ENCODE peak calls at places on chromosomes 13 and 19, in eight cellular contexts. One of them, this sample, is unnamed.
A peak's percentile ranks its signal among the peaks of the same experiment; 100 is the strongest.

GRCh38 chr19:51097166-51097736 is 11.0 kb downstream of the CTU1 start:
- DNase-seq in cardiac muscle cell: peak; percentile 79
- DNase-seq in mesothelial cell of epicardium: peak; percentile 75
- DNase-seq in type B pancreatic cell: no peak
- DNase-seq in breast epithelium: peak; percentile 57
- DNase-seq in neural crest cell: peak; percentile 60
- DNase-seq in ovary: peak; percentile 67
- DNase-seq in WTC11: peak; percentile 83
- DNase-seq in this sample: peak; percentile 67

GRCh38 chr19:31231181-31231580 is 118.1 kb downstream of the TSHZ3 start:
- DNase-seq in breast epithelium: no peak
- DNase-seq in cardiac muscle cell: no peak
- DNase-seq in WTC11: no peak
- DNase-seq in neural crest cell: no peak
- DNase-seq in ovary: no peak
- DNase-seq in type B pancreatic cell: no peak
- DNase-seq in mesothelial cell of epicardium: no peak
- DNase-seq in this sample: no peak

GRCh38 chr13:103731959-103732358 is 665.7 kb upstream of the SLC10A2 start:
- DNase-seq in neural crest cell: no peak
- DNase-seq in WTC11: no peak
- DNase-seq in cardiac muscle cell: no peak
- DNase-seq in ovary: no peak
- DNase-seq in breast epithelium: no peak
- DNase-seq in type B pancreatic cell: no peak
- DNase-seq in mesothelial cell of epicardium: no peak
- DNase-seq in this sample: no peak

GRCh38 chr13:91078093-91078679 is 269.3 kb upstream of the MIR17HG start:
- DNase-seq in neural crest cell: no peak
- DNase-seq in WTC11: no peak
- DNase-seq in type B pancreatic cell: no peak
- DNase-seq in breast epithelium: no peak
- DNase-seq in cardiac muscle cell: peak; percentile 44
- DNase-seq in mesothelial cell of epicardium: no peak
- DNase-seq in ovary: no peak
- DNase-seq in this sample: no peak

GRCh38 chr13:113532156-113532806 is 41.8 kb upstream of the DCUN1D2 start:
- DNase-seq in ovary: no peak
- DNase-seq in breast epithelium: no peak
- DNase-seq in mesothelial cell of epicardium: no peak
- DNase-seq in type B pancreatic cell: no peak
- DNase-seq in neural crest cell: no peak
- DNase-seq in cardiac muscle cell: peak; percentile 38
- DNase-seq in WTC11: peak; percentile 70
- DNase-seq in this sample: no peak

GRCh38 chr13:29961036-29961685 is 110.7 kb upstream of the UBL3 start:
- DNase-seq in breast epithelium: no peak
- DNase-seq in WTC11: no peak
- DNase-seq in ovary: no peak
- DNase-seq in mesothelial cell of epicardium: no peak
- DNase-seq in type B pancreatic cell: no peak
- DNase-seq in neural crest cell: peak; percentile 10
- DNase-seq in cardiac muscle cell: no peak
- DNase-seq in this sample: no peak

GRCh38 chr19:5867201-5868136 is 2.9 kb downstream of the FUT5 start:
- DNase-seq in type B pancreatic cell: no peak
- DNase-seq in WTC11: no peak
- DNase-seq in neural crest cell: no peak
- DNase-seq in breast epithelium: no peak
- DNase-seq in ovary: no peak
- DNase-seq in cardiac muscle cell: no peak
- DNase-seq in mesothelial cell of epicardium: no peak
- DNase-seq in this sample: no peak

GRCh38 chr13:93227906-93228801 is 1.5 kb downstream of the GPC6 start:
- DNase-seq in WTC11: peak; percentile 79
- DNase-seq in type B pancreatic cell: peak; percentile 80
- DNase-seq in neural crest cell: peak; percentile 67
- DNase-seq in cardiac muscle cell: peak; percentile 92
- DNase-seq in ovary: peak; percentile 79
- DNase-seq in mesothelial cell of epicardium: peak; percentile 49
- DNase-seq in breast epithelium: no peak
- DNase-seq in this sample: no peak

GRCh38 chr13:112690242-112690943 is 555 bp downstream of the ATP11A start:
- DNase-seq in neural crest cell: peak; percentile 41
- DNase-seq in ovary: no peak
- DNase-seq in cardiac muscle cell: peak; percentile 81
- DNase-seq in breast epithelium: no peak
- DNase-seq in mesothelial cell of epicardium: no peak
- DNase-seq in WTC11: peak; percentile 49
- DNase-seq in type B pancreatic cell: no peak
- DNase-seq in this sample: no peak

GRCh38 chr19:39110263-39110967 is 15.2 kb upstream of the PAK4 start:
- DNase-seq in type B pancreatic cell: no peak
- DNase-seq in ovary: peak; percentile 50
- DNase-seq in cardiac muscle cell: peak; percentile 75
- DNase-seq in neural crest cell: peak; percentile 54
- DNase-seq in breast epithelium: peak; percentile 61
- DNase-seq in mesothelial cell of epicardium: no peak
- DNase-seq in WTC11: peak; percentile 75
- DNase-seq in this sample: peak; percentile 66

GRCh38 chr13:31909889-31910551 is 121.6 kb upstream of the FRY start:
- DNase-seq in neural crest cell: peak; percentile 68
- DNase-seq in mesothelial cell of epicardium: peak; percentile 37
- DNase-seq in WTC11: no peak
- DNase-seq in breast epithelium: no peak
- DNase-seq in cardiac muscle cell: peak; percentile 69
- DNase-seq in type B pancreatic cell: no peak
- DNase-seq in ovary: peak; percentile 43
- DNase-seq in this sample: no peak

GRCh38 chr13:67549331-67549730 is 319.2 kb upstream of the PCDH9 start:
- DNase-seq in cardiac muscle cell: no peak
- DNase-seq in breast epithelium: no peak
- DNase-seq in WTC11: no peak
- DNase-seq in mesothelial cell of epicardium: no peak
- DNase-seq in neural crest cell: no peak
- DNase-seq in type B pancreatic cell: no peak
- DNase-seq in ovary: no peak
- DNase-seq in this sample: no peak

GRCh38 chr13:39317284-39317683 is 279.0 kb downstream of the NHLRC3 start:
- DNase-seq in mesothelial cell of epicardium: no peak
- DNase-seq in ovary: peak; percentile 44
- DNase-seq in WTC11: no peak
- DNase-seq in type B pancreatic cell: no peak
- DNase-seq in breast epithelium: no peak
- DNase-seq in neural crest cell: no peak
- DNase-seq in cardiac muscle cell: no peak
- DNase-seq in this sample: no peak

GRCh38 chr19:47023448-47023794 is 3.8 kb downstream of the NPAS1 start:
- DNase-seq in mesothelial cell of epicardium: no peak
- DNase-seq in cardiac muscle cell: no peak
- DNase-seq in breast epithelium: no peak
- DNase-seq in WTC11: no peak
- DNase-seq in ovary: no peak
- DNase-seq in neural crest cell: no peak
- DNase-seq in type B pancreatic cell: no peak
- DNase-seq in this sample: no peak

GRCh38 chr13:35953537-35954206 is 177.5 kb downstream of the DCLK1 start:
- DNase-seq in type B pancreatic cell: no peak
- DNase-seq in ovary: peak; percentile 69
- DNase-seq in neural crest cell: peak; percentile 55
- DNase-seq in cardiac muscle cell: peak; percentile 71
- DNase-seq in breast epithelium: peak; percentile 57
- DNase-seq in WTC11: peak; percentile 53
- DNase-seq in mesothelial cell of epicardium: no peak
- DNase-seq in this sample: no peak

GRCh38 chr19:42028304-42029216 is 34.5 kb upstream of the ATP1A3 start:
- DNase-seq in neural crest cell: peak; percentile 33
- DNase-seq in breast epithelium: no peak
- DNase-seq in cardiac muscle cell: no peak
- DNase-seq in type B pancreatic cell: no peak
- DNase-seq in WTC11: peak; percentile 93
- DNase-seq in ovary: no peak
- DNase-seq in mesothelial cell of epicardium: no peak
- DNase-seq in this sample: no peak

GRCh38 chr19:22623841-22624221 is 10.3 kb upstream of the ZNF492 start:
- DNase-seq in neural crest cell: no peak
- DNase-seq in type B pancreatic cell: no peak
- DNase-seq in ovary: peak; percentile 53
- DNase-seq in mesothelial cell of epicardium: no peak
- DNase-seq in WTC11: no peak
- DNase-seq in breast epithelium: no peak
- DNase-seq in cardiac muscle cell: no peak
- DNase-seq in this sample: no peak

GRCh38 chr19:22625266-22626035 is 8.7 kb upstream of the ZNF492 start:
- DNase-seq in neural crest cell: no peak
- DNase-seq in ovary: no peak
- DNase-seq in type B pancreatic cell: no peak
- DNase-seq in WTC11: no peak
- DNase-seq in breast epithelium: no peak
- DNase-seq in cardiac muscle cell: no peak
- DNase-seq in mesothelial cell of epicardium: no peak
- DNase-seq in this sample: no peak

GRCh38 chr19:22620912-22621311 is 13.2 kb upstream of the ZNF492 start:
- DNase-seq in WTC11: no peak
- DNase-seq in neural crest cell: no peak
- DNase-seq in mesothelial cell of epicardium: no peak
- DNase-seq in ovary: no peak
- DNase-seq in breast epithelium: no peak
- DNase-seq in type B pancreatic cell: no peak
- DNase-seq in cardiac muscle cell: no peak
- DNase-seq in this sample: no peak

GRCh38 chr19:22622020-22622419 is 12.1 kb upstream of the ZNF492 start:
- DNase-seq in mesothelial cell of epicardium: no peak
- DNase-seq in ovary: no peak
- DNase-seq in cardiac muscle cell: no peak
- DNase-seq in type B pancreatic cell: no peak
- DNase-seq in neural crest cell: no peak
- DNase-seq in breast epithelium: no peak
- DNase-seq in WTC11: no peak
- DNase-seq in this sample: no peak

GRCh38 chr19:22622901-22623840 is 11.0 kb upstream of the ZNF492 start:
- DNase-seq in cardiac muscle cell: no peak
- DNase-seq in breast epithelium: peak; percentile 29
- DNase-seq in type B pancreatic cell: no peak
- DNase-seq in ovary: peak; percentile 80
- DNase-seq in neural crest cell: no peak
- DNase-seq in mesothelial cell of epicardium: no peak
- DNase-seq in WTC11: no peak
- DNase-seq in this sample: no peak
- TF ChIP-seq CTCF in cardiac muscle cell: no peak
- TF ChIP-seq CTCF in breast epithelium: no peak
- TF ChIP-seq CTCF in type B pancreatic cell: no peak
- TF ChIP-seq CTCF in ovary: peak; percentile 16
- TF ChIP-seq CTCF in neural crest cell: no peak
- TF ChIP-seq CTCF in mesothelial cell of epicardium: no peak
- TF ChIP-seq CTCF in WTC11: no peak
- TF ChIP-seq CTCF in this sample: no peak

GRCh38 chr19:7522072-7522922 is at the start of gene MCOLN1:
- DNase-seq in breast epithelium: peak; percentile 99
- DNase-seq in neural crest cell: peak; percentile 100
- DNase-seq in cardiac muscle cell: peak; percentile 100
- DNase-seq in WTC11: peak; percentile 100
- DNase-seq in mesothelial cell of epicardium: peak; percentile 100
- DNase-seq in type B pancreatic cell: peak; percentile 100
- DNase-seq in ovary: peak; percentile 100
- DNase-seq in this sample: peak; percentile 100
- TF ChIP-seq CTCF in breast epithelium: no peak
- TF ChIP-seq CTCF in neural crest cell: no peak
- TF ChIP-seq CTCF in cardiac muscle cell: no peak
- TF ChIP-seq CTCF in WTC11: no peak
- TF ChIP-seq CTCF in mesothelial cell of epicardium: no peak
- TF ChIP-seq CTCF in type B pancreatic cell: no peak
- TF ChIP-seq CTCF in ovary: no peak
- TF ChIP-seq CTCF in this sample: no peak

DNA sequence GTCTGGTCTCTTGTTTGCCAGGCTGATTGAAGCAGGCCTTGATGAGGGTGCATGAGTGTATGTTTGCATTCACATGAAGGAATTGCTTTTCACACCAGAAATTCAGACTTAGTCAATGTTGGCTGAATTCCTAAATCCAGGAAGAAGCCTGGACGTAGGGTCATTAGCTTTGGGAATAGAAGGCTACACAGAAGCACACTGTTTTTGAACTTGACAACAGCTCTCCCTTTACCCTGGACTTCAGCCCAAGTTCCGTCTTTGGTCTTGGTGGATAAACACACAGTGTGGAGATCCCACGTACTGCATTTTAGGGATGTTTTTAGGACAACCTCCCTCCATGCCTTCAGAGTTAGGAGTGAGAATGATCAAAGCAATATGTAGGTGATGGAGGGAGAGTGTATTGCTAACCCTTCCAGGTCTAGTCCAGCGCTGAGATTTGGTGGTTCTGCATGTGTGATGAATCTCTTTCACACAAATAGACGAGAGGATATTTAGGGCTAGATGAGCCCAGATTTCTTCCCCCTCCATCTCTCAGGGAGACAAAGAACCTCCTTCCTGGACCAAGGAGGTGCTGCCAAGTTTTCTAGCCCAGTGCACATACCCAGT is 22.8 kb downstream of the TM6SF2 start:
- DNase-seq in neural crest cell: no peak
- DNase-seq in mesothelial cell of epicardium: no peak
- DNase-seq in cardiac muscle cell: no peak
- DNase-seq in breast epithelium: no peak
- DNase-seq in ovary: no peak
- DNase-seq in WTC11: no peak
- DNase-seq in type B pancreatic cell: no peak
- DNase-seq in this sample: no peak
- TF ChIP-seq CTCF in neural crest cell: no peak
- TF ChIP-seq CTCF in mesothelial cell of epicardium: no peak
- TF ChIP-seq CTCF in cardiac muscle cell: no peak
- TF ChIP-seq CTCF in breast epithelium: no peak
- TF ChIP-seq CTCF in ovary: no peak
- TF ChIP-seq CTCF in WTC11: no peak
- TF ChIP-seq CTCF in type B pancreatic cell: no peak
- TF ChIP-seq CTCF in this sample: no peak

GRCh38 chr19:2426661-2427322 is 594 bp downstream of the TIMM13 start:
- DNase-seq in ovary: peak; percentile 68
- DNase-seq in WTC11: peak; percentile 61
- DNase-seq in neural crest cell: peak; percentile 50
- DNase-seq in mesothelial cell of epicardium: no peak
- DNase-seq in cardiac muscle cell: peak; percentile 66
- DNase-seq in type B pancreatic cell: no peak
- DNase-seq in breast epithelium: no peak
- DNase-seq in this sample: peak; percentile 29

GRCh38 chr19:2422951-2423880 is 4.2 kb downstream of the TIMM13 start:
- DNase-seq in type B pancreatic cell: no peak
- DNase-seq in neural crest cell: no peak
- DNase-seq in cardiac muscle cell: no peak
- DNase-seq in WTC11: no peak
- DNase-seq in mesothelial cell of epicardium: no peak
- DNase-seq in ovary: peak; percentile 70
- DNase-seq in breast epithelium: no peak
- DNase-seq in this sample: no peak

GRCh38 chr19:2423913-2424685 is 3.3 kb downstream of the TIMM13 start:
- DNase-seq in type B pancreatic cell: no peak
- DNase-seq in ovary: peak; percentile 51
- DNase-seq in breast epithelium: no peak
- DNase-seq in WTC11: no peak
- DNase-seq in mesothelial cell of epicardium: no peak
- DNase-seq in neural crest cell: no peak
- DNase-seq in cardiac muscle cell: no peak
- DNase-seq in this sample: no peak

GRCh38 chr19:2425622-2426581 is 1.5 kb downstream of the TIMM13 start:
- DNase-seq in type B pancreatic cell: no peak
- DNase-seq in WTC11: no peak
- DNase-seq in breast epithelium: no peak
- DNase-seq in ovary: no peak
- DNase-seq in mesothelial cell of epicardium: no peak
- DNase-seq in neural crest cell: no peak
- DNase-seq in cardiac muscle cell: no peak
- DNase-seq in this sample: no peak

GRCh38 chr19:2424686-2425621 is 2.4 kb downstream of the TIMM13 start:
- DNase-seq in WTC11: peak; percentile 76
- DNase-seq in breast epithelium: no peak
- DNase-seq in ovary: peak; percentile 66
- DNase-seq in cardiac muscle cell: peak; percentile 65
- DNase-seq in mesothelial cell of epicardium: no peak
- DNase-seq in type B pancreatic cell: no peak
- DNase-seq in neural crest cell: peak; percentile 72
- DNase-seq in this sample: no peak
- TF ChIP-seq CTCF in WTC11: peak; percentile 33
- TF ChIP-seq CTCF in breast epithelium: no peak
- TF ChIP-seq CTCF in ovary: no peak
- TF ChIP-seq CTCF in cardiac muscle cell: peak; percentile 43
- TF ChIP-seq CTCF in mesothelial cell of epicardium: peak; percentile 41
- TF ChIP-seq CTCF in type B pancreatic cell: peak; percentile 65
- TF ChIP-seq CTCF in neural crest cell: peak; percentile 48
- TF ChIP-seq CTCF in this sample: no peak